ENCODE peak calls at places on chromosome 1, in nine cellular contexts. One of them, this sample, is unnamed.

GRCh38 chr1:47781171-47781959 is 215.8 kb downstream of the TRABD2B start:
- DNase-seq in cardiac muscle cell: no peak
- DNase-seq in ecto neural progenitor cell: no peak
- DNase-seq in nucleus accumbens: no peak
- DNase-seq in glutamatergic neuron: no peak
- DNase-seq in COR-L47: no peak
- DNase-seq in left kidney: no peak
- DNase-seq in skeletal muscle cell: no peak
- DNase-seq in small intestine: no peak
- DNase-seq in this sample: no peak

GRCh38 chr1:112698366-112699310 is 8.3 kb downstream of the RHOC start:
- DNase-seq in cardiac muscle cell: no peak
- DNase-seq in ecto neural progenitor cell: no peak
- DNase-seq in nucleus accumbens: no peak
- DNase-seq in glutamatergic neuron: no peak
- DNase-seq in COR-L47: peak; percentile 69
- DNase-seq in left kidney: peak; percentile 50
- DNase-seq in skeletal muscle cell: no peak
- DNase-seq in small intestine: peak; percentile 98
- DNase-seq in this sample: no peak

GRCh38 chr1:179079113-179079761 is 2.6 kb upstream of the TOR3A start:
- DNase-seq in cardiac muscle cell: peak; percentile 88
- DNase-seq in ecto neural progenitor cell: peak; percentile 52
- DNase-seq in nucleus accumbens: peak; percentile 18
- DNase-seq in glutamatergic neuron: no peak
- DNase-seq in COR-L47: peak; percentile 49
- DNase-seq in left kidney: peak; percentile 88
- DNase-seq in skeletal muscle cell: peak; percentile 44
- DNase-seq in small intestine: peak; percentile 77
- DNase-seq in this sample: no peak

GRCh38 chr1:39732730-39733129 is 6.0 kb upstream of the PPIE start:
- DNase-seq in cardiac muscle cell: peak; percentile 27
- DNase-seq in ecto neural progenitor cell: no peak
- DNase-seq in nucleus accumbens: no peak
- DNase-seq in glutamatergic neuron: no peak
- DNase-seq in COR-L47: no peak
- DNase-seq in left kidney: no peak
- DNase-seq in skeletal muscle cell: no peak
- DNase-seq in small intestine: no peak
- DNase-seq in this sample: no peak

GRCh38 chr1:11314959-11315358 is 42.0 kb downstream of the UBIAD1 start:
- DNase-seq in cardiac muscle cell: peak; percentile 43
- DNase-seq in ecto neural progenitor cell: no peak
- DNase-seq in nucleus accumbens: no peak
- DNase-seq in glutamatergic neuron: no peak
- DNase-seq in COR-L47: no peak
- DNase-seq in left kidney: no peak
- DNase-seq in skeletal muscle cell: no peak
- DNase-seq in small intestine: no peak
- DNase-seq in this sample: no peak

GRCh38 chr1:195981448-195982139 is 626.6 kb downstream of the KCNT2 start:
- DNase-seq in cardiac muscle cell: peak; percentile 5
- DNase-seq in ecto neural progenitor cell: no peak
- DNase-seq in nucleus accumbens: no peak
- DNase-seq in glutamatergic neuron: no peak
- DNase-seq in COR-L47: no peak
- DNase-seq in left kidney: no peak
- DNase-seq in skeletal muscle cell: peak; percentile 47
- DNase-seq in small intestine: no peak
- DNase-seq in this sample: no peak

GRCh38 chr1:79716481-79716880 is 710.0 kb upstream of the ADGRL4 start:
- DNase-seq in cardiac muscle cell: peak; percentile 82
- DNase-seq in ecto neural progenitor cell: no peak
- DNase-seq in nucleus accumbens: no peak
- DNase-seq in glutamatergic neuron: no peak
- DNase-seq in COR-L47: no peak
- DNase-seq in left kidney: no peak
- DNase-seq in skeletal muscle cell: peak; percentile 81
- DNase-seq in small intestine: no peak
- DNase-seq in this sample: no peak

GRCh38 chr1:242530761-242531160 is 6.3 kb upstream of the PLD5 start:
- DNase-seq in cardiac muscle cell: no peak
- DNase-seq in ecto neural progenitor cell: no peak
- DNase-seq in nucleus accumbens: no peak
- DNase-seq in glutamatergic neuron: no peak
- DNase-seq in COR-L47: no peak
- DNase-seq in left kidney: no peak
- DNase-seq in skeletal muscle cell: no peak
- DNase-seq in small intestine: no peak
- DNase-seq in this sample: no peak

GRCh38 chr1:173870252-173871075 is 2.3 kb downstream of the ZBTB37 start:
- DNase-seq in cardiac muscle cell: no peak
- DNase-seq in ecto neural progenitor cell: no peak
- DNase-seq in nucleus accumbens: peak; percentile 36
- DNase-seq in glutamatergic neuron: no peak
- DNase-seq in COR-L47: no peak
- DNase-seq in left kidney: no peak
- DNase-seq in skeletal muscle cell: no peak
- DNase-seq in small intestine: peak; percentile 75
- DNase-seq in this sample: no peak

GRCh38 chr1:14685078-14685477 is 86.6 kb downstream of the KAZN start:
- DNase-seq in cardiac muscle cell: no peak
- DNase-seq in ecto neural progenitor cell: no peak
- DNase-seq in nucleus accumbens: no peak
- DNase-seq in glutamatergic neuron: no peak
- DNase-seq in COR-L47: no peak
- DNase-seq in left kidney: no peak
- DNase-seq in skeletal muscle cell: no peak
- DNase-seq in small intestine: no peak
- DNase-seq in this sample: no peak

GRCh38 chr1:170592591-170593111 is 60.7 kb downstream of the GORAB start:
- DNase-seq in cardiac muscle cell: no peak
- DNase-seq in ecto neural progenitor cell: no peak
- DNase-seq in nucleus accumbens: no peak
- DNase-seq in glutamatergic neuron: no peak
- DNase-seq in COR-L47: no peak
- DNase-seq in left kidney: no peak
- DNase-seq in skeletal muscle cell: no peak
- DNase-seq in small intestine: no peak
- DNase-seq in this sample: no peak

GRCh38 chr1:85182700-85183099 is 18.1 kb downstream of the SYDE2 start:
- DNase-seq in cardiac muscle cell: no peak
- DNase-seq in ecto neural progenitor cell: no peak
- DNase-seq in nucleus accumbens: no peak
- DNase-seq in glutamatergic neuron: no peak
- DNase-seq in COR-L47: no peak
- DNase-seq in left kidney: no peak
- DNase-seq in skeletal muscle cell: no peak
- DNase-seq in small intestine: no peak
- DNase-seq in this sample: no peak

GRCh38 chr1:30318413-30318812 is 405.0 kb downstream of the MATN1 start:
- DNase-seq in cardiac muscle cell: no peak
- DNase-seq in ecto neural progenitor cell: no peak
- DNase-seq in nucleus accumbens: no peak
- DNase-seq in glutamatergic neuron: no peak
- DNase-seq in COR-L47: no peak
- DNase-seq in left kidney: peak; percentile 67
- DNase-seq in skeletal muscle cell: no peak
- DNase-seq in small intestine: no peak
- DNase-seq in this sample: no peak

GRCh38 chr1:197783510-197783948 is 8.2 kb upstream of the DENND1B start:
- DNase-seq in cardiac muscle cell: no peak
- DNase-seq in ecto neural progenitor cell: no peak
- DNase-seq in nucleus accumbens: no peak
- DNase-seq in glutamatergic neuron: no peak
- DNase-seq in COR-L47: no peak
- DNase-seq in left kidney: no peak
- DNase-seq in skeletal muscle cell: no peak
- DNase-seq in small intestine: peak; percentile 90
- DNase-seq in this sample: no peak

GRCh38 chr1:113868387-113869083 is 3.0 kb downstream of the PTPN22 start:
- DNase-seq in cardiac muscle cell: no peak
- DNase-seq in ecto neural progenitor cell: no peak
- DNase-seq in nucleus accumbens: no peak
- DNase-seq in glutamatergic neuron: no peak
- DNase-seq in COR-L47: no peak
- DNase-seq in left kidney: no peak
- DNase-seq in skeletal muscle cell: peak; percentile 9
- DNase-seq in small intestine: no peak
- DNase-seq in this sample: no peak

GRCh38 chr1:206941766-206942418 is 4.4 kb downstream of the PIGR start:
- DNase-seq in cardiac muscle cell: no peak
- DNase-seq in ecto neural progenitor cell: no peak
- DNase-seq in nucleus accumbens: no peak
- DNase-seq in glutamatergic neuron: no peak
- DNase-seq in COR-L47: no peak
- DNase-seq in left kidney: peak; percentile 21
- DNase-seq in skeletal muscle cell: no peak
- DNase-seq in small intestine: peak; percentile 96
- DNase-seq in this sample: no peak

GRCh38 chr1:21596628-21597027 is 72.5 kb downstream of the RAP1GAP start:
- DNase-seq in cardiac muscle cell: no peak
- DNase-seq in ecto neural progenitor cell: no peak
- DNase-seq in nucleus accumbens: no peak
- DNase-seq in glutamatergic neuron: no peak
- DNase-seq in COR-L47: no peak
- DNase-seq in left kidney: no peak
- DNase-seq in skeletal muscle cell: no peak
- DNase-seq in small intestine: no peak
- DNase-seq in this sample: no peak

GRCh38 chr1:162950187-162950586 is 89.2 kb upstream of the CCDC190 start:
- DNase-seq in cardiac muscle cell: no peak
- DNase-seq in ecto neural progenitor cell: no peak
- DNase-seq in nucleus accumbens: no peak
- DNase-seq in glutamatergic neuron: no peak
- DNase-seq in COR-L47: no peak
- DNase-seq in left kidney: no peak
- DNase-seq in skeletal muscle cell: no peak
- DNase-seq in small intestine: no peak
- DNase-seq in this sample: no peak